ENCODE peak calls at places on chromosomes 11 and 22, in five cellular contexts. H is upper lobe of right lung, P is coronary artery, R is bronchial epithelial cell, D is fibroblast of lung. I is an unnamed sample.

GRCh38 chr11:119693253-119693815 is 35.7 kb downstream of the NECTIN1 start:
- DNase-seq in R (peak), P (no peak), D (no peak), H (no peak), I (no peak)

GRCh38 chr11:73963861-73964260 is 13.0 kb downstream of the DNAJB13 start:
- DNase-seq in P (no peak), H (no peak), D (no peak), R (no peak), I (no peak)

GRCh38 chr11:553949-554398 is 6.6 kb downstream of the LMNTD2 start:
- DNase-seq in P (no peak), R (no peak), H (no peak), D (no peak), I (no peak)

GRCh38 chr22:46934746-46935491 is 172.5 kb downstream of the TBC1D22A start:
- DNase-seq in D (peak), R (peak), H (no peak), P (no peak), I (peak)

GRCh38 chr22:32080904-32081303 is 37.8 kb downstream of the SLC5A1 start:
- DNase-seq in P (no peak), R (peak), D (peak), H (no peak), I (peak)

GRCh38 chr11:94897330-94897768 is 76.0 kb downstream of the CWC15 start:
- DNase-seq in R (peak), D (peak), P (no peak), H (no peak), I (peak)

GRCh38 chr11:58914821-58915543 is 24.3 kb upstream of the GLYATL1 start:
- DNase-seq in H (no peak), D (peak), R (peak), P (no peak), I (peak)

GRCh38 chr11:11532574-11532973 is 89.2 kb downstream of the GALNT18 start:
- DNase-seq in H (no peak), D (peak), R (no peak), P (no peak), I (no peak)

GRCh38 chr22:25062378-25063095 is 110.0 kb downstream of the KIAA1671 start:
- DNase-seq in H (no peak), D (no peak), R (no peak), P (no peak), I (no peak)

GRCh38 chr22:38136607-38137006 is 26.1 kb upstream of the BAIAP2L2 start:
- DNase-seq in P (peak), D (no peak), R (no peak), H (no peak), I (no peak)

GRCh38 chr11:34308821-34309585 is 48.8 kb downstream of the ABTB2 start:
- DNase-seq in R (no peak), P (no peak), D (peak), H (no peak), I (no peak)

GRCh38 chr11:133893381-133893780 is 48.1 kb upstream of the SPATA19 start:
- DNase-seq in P (no peak), H (no peak), R (no peak), D (no peak), I (no peak)

GRCh38 chr11:113991718-113992458 is 17.0 kb downstream of the HTR3A start:
- DNase-seq in D (no peak), P (no peak), R (no peak), H (no peak), I (peak)

GRCh38 chr11:117618956-117619355 is 178.1 kb downstream of the DSCAML1 start:
- DNase-seq in H (peak), D (no peak), R (no peak), P (no peak), I (no peak)

DNA sequence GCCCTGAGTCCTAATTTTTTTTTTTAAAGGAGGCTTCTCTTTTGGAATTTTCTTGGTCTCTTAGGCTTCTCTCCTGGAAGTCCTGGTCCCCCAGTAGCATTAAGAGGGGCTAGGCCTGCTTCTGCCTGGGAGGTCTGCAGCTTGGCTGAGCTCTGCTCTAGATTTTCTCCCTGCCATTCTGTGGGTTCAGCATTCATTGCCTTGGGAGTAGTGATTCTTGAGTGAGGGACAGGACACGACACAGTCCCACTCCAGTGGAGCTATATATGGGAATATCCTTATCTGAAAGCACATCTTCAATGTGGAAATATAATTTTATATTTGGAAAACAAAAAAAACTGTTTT is 3.7 kb downstream of the IGSF22 start:
- DNase-seq in H (no peak), D (no peak), R (no peak), P (no peak), I (no peak)
- TF ChIP-seq CTCF in H (peak), D (no peak), R (no peak), P (peak), I (no peak)

DNA sequence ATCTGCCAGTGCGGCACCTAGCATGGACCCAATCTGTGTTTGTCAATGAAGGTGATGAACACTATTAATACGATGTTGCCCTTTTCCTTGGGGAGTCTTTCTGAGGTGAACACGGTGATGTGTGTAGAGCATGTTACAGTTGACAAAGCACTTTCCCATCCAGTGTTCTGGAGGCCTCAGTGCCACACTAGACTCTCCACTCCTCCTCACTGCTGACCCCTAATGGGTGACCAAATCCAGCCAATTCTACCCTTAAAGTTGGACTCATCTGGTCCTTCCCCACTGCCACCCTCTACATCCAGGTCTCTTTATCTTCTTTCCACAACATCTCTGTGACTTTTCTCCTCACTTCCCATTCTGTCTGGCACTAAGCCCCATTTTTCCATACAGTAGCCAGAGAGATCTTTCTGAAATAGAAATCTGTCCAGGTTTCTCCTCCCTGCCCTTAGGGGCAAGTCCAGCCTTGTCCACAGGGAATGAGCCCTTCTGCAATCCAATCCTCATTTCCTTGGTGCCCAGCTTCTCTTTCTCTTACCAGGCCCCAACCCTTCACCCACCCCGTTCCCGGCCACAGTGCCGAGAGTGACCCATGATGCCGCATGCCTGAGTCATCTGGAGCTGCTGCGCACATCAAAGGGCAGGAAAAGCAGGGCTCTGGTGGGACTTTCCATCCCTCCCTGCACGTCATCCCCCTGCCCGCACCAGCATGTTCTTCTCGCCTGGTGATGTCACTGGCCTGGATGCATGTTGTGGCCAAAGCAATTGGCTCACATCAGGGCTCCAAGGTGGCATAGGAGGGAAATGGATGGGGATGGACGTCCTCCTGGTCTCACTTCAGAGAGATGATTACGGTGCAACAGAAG is 64.2 kb downstream of the RASSF10 start:
- DNase-seq in P (no peak), R (peak), D (peak), H (no peak), I (peak)
- TF ChIP-seq CTCF in P (no peak), R (no peak), D (no peak), H (no peak), I (no peak)

DNA sequence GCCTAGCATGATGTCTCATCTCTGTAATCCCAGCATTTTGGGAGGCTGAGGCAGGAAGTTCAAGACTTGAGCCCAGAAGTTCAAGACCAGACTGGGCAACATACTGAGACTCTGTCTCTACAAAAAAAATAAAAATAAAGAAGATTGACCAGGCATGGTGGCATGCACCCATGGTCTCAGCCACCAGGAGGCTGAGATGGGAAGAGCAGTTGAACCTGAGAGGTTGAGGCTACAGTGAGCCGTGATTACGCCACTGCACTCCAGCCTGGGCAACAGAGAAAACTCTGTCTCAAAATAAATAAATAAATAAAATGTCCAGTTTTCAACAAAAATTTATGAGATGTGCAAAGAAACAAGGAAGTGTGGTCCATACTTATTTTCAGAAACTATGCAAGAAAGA is 28.3 kb downstream of the EFCAB6 start:
- DNase-seq in H (no peak), D (no peak), P (no peak), R (no peak), I (peak)
- TF ChIP-seq CTCF in H (peak), D (no peak), P (no peak), R (peak), I (no peak)

DNA sequence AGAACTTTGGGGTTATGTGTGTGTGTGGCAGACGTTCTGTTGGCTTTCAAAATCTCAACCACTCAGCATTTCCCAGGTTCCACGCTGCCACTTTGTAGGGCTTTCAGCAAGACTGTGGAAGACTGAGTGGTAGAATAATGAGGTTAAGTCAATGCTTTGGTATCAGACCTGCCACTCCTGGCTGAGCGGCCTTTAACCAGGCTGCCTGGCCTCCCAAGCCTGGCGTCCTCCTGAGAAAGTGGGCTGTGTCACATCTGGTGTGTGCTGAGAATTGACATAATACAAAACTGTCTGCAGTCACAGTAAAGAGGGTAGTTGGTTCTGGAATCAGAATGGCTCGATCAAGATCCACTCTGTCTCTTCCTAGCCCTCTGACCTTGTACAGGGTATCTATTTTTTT is 126.5 kb downstream of the DBX1 start:
- DNase-seq in D (no peak), P (no peak), H (no peak), R (no peak), I (no peak)
- TF ChIP-seq CTCF in D (no peak), P (no peak), H (no peak), R (no peak), I (no peak)

DNA sequence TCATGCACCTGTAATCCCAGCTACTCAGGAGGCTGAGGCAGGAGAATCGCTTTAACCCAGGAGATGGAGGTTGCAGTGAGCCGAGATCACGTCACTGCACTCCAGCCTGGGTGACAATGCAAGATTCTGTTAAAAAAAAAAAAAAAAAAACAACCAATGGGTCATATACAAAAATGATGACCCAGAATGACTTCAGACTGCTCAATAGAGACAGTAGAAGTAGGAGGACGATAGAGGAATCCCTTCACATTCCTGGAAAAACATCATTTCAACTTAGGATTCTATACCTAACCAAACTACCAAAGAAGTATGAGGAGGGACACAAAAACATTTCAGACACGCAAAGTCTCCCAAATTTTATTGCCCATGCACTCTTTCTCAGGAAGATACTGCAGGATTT is 14.1 kb upstream of the CBX7 start:
- DNase-seq in R (no peak), H (no peak), P (no peak), D (no peak), I (no peak)
- TF ChIP-seq CTCF in R (no peak), H (no peak), P (no peak), D (no peak), I (no peak)

I was measured in MCF 10A.